ENCODE peak calls at places on chromosomes 6 and 20, in ten cellular contexts. R is psoas muscle, V is neural progenitor cell, M is tibial nerve, Z is fibroblast of lung, C is left ventricle myocardium inferior, A is MM.1S, T is neuronal stem cell, Y is gastrocnemius medialis, L is skeletal muscle cell. X is an unnamed sample.

GRCh38 chr6:35727935-35728662 is 8.7 kb upstream of the ARMC12 start:
- DNase-seq in R (peak), V (peak), M (peak), Z (peak), C (peak), A (peak), T (no peak), Y (peak), L (peak), X (peak)

GRCh38 chr6:155604991-155605390 is 149.4 kb upstream of the NOX3 start:
- DNase-seq in R (no peak), V (no peak), M (no peak), Z (no peak), C (no peak), A (no peak), T (no peak), Y (no peak), L (no peak), X (no peak)

GRCh38 chr6:5677219-5678000 is 329.3 kb downstream of the NRN1 start:
- DNase-seq in R (no peak), V (no peak), M (no peak), Z (no peak), C (no peak), A (no peak), T (no peak), Y (no peak), L (no peak), X (no peak)

GRCh38 chr6:24689964-24690363 is 23.1 kb downstream of the ACOT13 start:
- DNase-seq in R (no peak), V (no peak), M (no peak), Z (no peak), C (no peak), A (no peak), T (no peak), Y (no peak), L (peak), X (no peak)

GRCh38 chr6:36956111-36956820 is 1.7 kb downstream of the PI16 start:
- DNase-seq in R (no peak), V (no peak), M (no peak), Z (no peak), C (no peak), A (no peak), T (no peak), Y (no peak), L (no peak), X (no peak)

GRCh38 chr6:76351275-76351674 is 278.8 kb upstream of the IMPG1 start:
- DNase-seq in R (no peak), V (peak), M (no peak), Z (no peak), C (no peak), A (peak), T (no peak), Y (no peak), L (no peak), X (no peak)

GRCh38 chr6:39654121-39654520 is 71.1 kb downstream of the KIF6 start:
- DNase-seq in R (no peak), V (no peak), M (no peak), Z (no peak), C (no peak), A (no peak), T (no peak), Y (no peak), L (no peak), X (no peak)

GRCh38 chr20:37539956-37540455 is 12.3 kb upstream of the BLCAP start:
- DNase-seq in R (no peak), V (no peak), M (no peak), Z (no peak), C (no peak), A (no peak), T (no peak), Y (no peak), L (no peak), X (no peak)

GRCh38 chr20:40861427-40862008 is 167.1 kb upstream of the TOP1 start:
- DNase-seq in R (peak), V (no peak), M (no peak), Z (no peak), C (no peak), A (no peak), T (no peak), Y (no peak), L (no peak), X (no peak)

GRCh38 chr20:51493346-51493791 is 49.1 kb downstream of the NFATC2 start:
- DNase-seq in R (no peak), V (no peak), M (no peak), Z (no peak), C (no peak), A (no peak), T (no peak), Y (no peak), L (no peak), X (peak)

DNA sequence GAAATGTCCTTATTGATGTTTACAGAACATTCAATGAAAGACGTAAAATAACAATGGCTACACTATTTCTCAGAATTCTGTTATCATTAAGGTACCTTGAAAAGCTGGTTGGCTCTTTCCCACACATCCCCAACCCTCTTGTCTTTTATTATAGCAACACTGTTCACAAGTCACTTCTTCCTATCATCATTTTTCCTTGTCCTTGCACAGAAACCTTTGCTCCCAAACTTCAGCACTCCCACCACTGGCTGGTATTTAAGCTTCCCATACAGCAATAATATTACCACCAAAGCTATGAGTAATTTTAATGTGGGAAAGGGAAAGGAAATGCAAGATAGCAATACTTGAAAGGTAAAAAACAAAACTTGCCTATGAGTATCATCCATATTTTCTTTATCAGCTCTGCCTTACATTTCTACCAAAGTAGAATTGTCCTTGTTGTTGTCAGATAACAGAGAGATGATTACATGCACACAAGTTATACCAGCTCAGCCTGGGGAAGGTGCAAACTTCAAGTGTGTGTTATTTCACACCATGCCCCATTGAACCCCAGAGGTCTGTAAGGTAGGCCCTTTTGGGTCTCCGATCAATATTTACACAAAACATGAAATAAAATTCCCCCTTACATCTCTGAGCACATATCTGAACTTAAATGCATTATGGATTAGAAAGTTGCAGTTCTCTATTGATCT is 32.2 kb downstream of the ARHGAP18 start:
- DNase-seq in R (no peak), V (no peak), M (no peak), Z (no peak), C (no peak), A (no peak), T (no peak), Y (no peak), L (no peak), X (no peak)
- H3K4me3 ChIP-seq in R (no peak), V (no peak), M (no peak), Z (no peak), C (no peak), A (no peak), T (no peak), Y (no peak), L (no peak), X (no peak)

GRCh38 chr6:31877651-31878161 is 1.1 kb downstream of the SLC44A4 start:
- DNase-seq in R (no peak), V (no peak), M (no peak), Z (no peak), C (no peak), A (no peak), T (no peak), Y (no peak), L (no peak), X (no peak)
- H3K4me3 ChIP-seq in R (no peak), V (no peak), M (peak), Z (no peak), C (no peak), A (no peak), T (no peak), Y (no peak), L (no peak), X (no peak)

GRCh38 chr6:3568396-3569082 is 111.7 kb upstream of the SLC22A23 start:
- DNase-seq in R (no peak), V (peak), M (no peak), Z (no peak), C (no peak), A (no peak), T (no peak), Y (no peak), L (no peak), X (no peak)

GRCh38 chr6:3571206-3571815 is 114.5 kb upstream of the SLC22A23 start:
- DNase-seq in R (no peak), V (no peak), M (no peak), Z (no peak), C (no peak), A (no peak), T (no peak), Y (no peak), L (no peak), X (no peak)

GRCh38 chr6:3569817-3570216 is 113.0 kb upstream of the SLC22A23 start:
- DNase-seq in R (no peak), V (no peak), M (no peak), Z (no peak), C (no peak), A (no peak), T (no peak), Y (no peak), L (no peak), X (no peak)

GRCh38 chr6:3573670-3574069 is 116.8 kb upstream of the SLC22A23 start:
- DNase-seq in R (no peak), V (no peak), M (no peak), Z (no peak), C (no peak), A (no peak), T (no peak), Y (no peak), L (no peak), X (no peak)

DNA sequence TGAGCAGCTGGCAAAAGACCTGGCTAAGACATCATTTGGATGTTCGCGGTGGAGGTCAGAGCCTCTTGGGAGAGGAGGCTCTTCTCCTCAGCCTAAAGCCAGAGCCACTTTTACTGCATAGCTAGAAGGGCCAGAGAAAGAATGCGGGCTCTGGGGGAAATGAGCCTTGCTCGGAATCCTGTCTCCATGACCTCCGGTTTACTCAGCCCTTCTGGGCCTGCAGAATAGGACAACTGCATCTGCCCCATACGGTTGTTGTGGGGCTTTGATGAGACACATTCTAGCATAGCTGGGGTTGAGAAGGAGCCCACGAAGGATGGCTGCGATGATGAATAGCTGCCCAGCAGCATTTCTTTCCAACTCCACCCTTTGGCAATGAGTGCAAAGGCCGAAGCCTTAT is 115.0 kb upstream of the SLC22A23 start:
- DNase-seq in R (no peak), V (no peak), M (no peak), Z (no peak), C (no peak), A (no peak), T (no peak), Y (no peak), L (no peak), X (no peak)
- H3K4me3 ChIP-seq in R (no peak), V (no peak), M (no peak), Z (no peak), C (no peak), A (no peak), T (no peak), Y (no peak), L (no peak), X (no peak)

DNA sequence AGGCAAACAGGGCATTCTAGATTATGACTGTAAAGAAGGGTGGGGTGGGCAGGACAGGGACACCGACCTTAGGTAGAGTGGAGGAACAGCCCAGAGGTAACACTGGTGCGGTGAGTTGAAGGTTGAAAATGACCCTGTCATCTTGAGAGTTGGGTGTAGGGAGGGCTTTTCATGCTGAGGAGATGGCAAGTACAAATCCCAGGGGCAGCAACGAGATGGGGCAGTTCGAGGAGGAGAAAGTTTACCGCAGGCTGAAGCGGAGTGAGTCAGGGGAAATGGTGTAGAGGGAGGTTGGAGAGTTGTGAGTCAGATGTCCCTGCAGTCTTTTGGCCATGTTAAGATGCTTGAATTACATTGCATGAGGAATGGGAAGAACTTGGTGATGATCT is 101.1 kb downstream of the HIVEP1 start:
- DNase-seq in R (no peak), V (no peak), M (no peak), Z (peak), C (no peak), A (no peak), T (no peak), Y (no peak), L (peak), X (no peak)
- H3K4me3 ChIP-seq in R (no peak), V (no peak), M (no peak), Z (no peak), C (no peak), A (no peak), T (no peak), Y (no peak), L (no peak), X (no peak)

X was measured in CD4-positive, alpha-beta memory T cell.